ENCODE peak calls at places on chromosomes 5 and 9, in ten cellular contexts. L is esophagus muscularis mucosa; Y is EL; K is T1000; J is HCEC 1CT; F is memory B cell; U is stimulated activated CD8-positive, alpha-beta memory T cell treated with anti-CD3 and anti-CD28 coated beads, Interleukin-4, amount 100 ng/mL, for 1 hour; E is hippocampal formation; O is RCC 7860; W is H7. P is an unnamed sample.
A peak's percentile ranks its signal among the peaks of the same experiment; 100 is the strongest.

GRCh38 chr9:69857131-69857530 is 36.5 kb downstream of the CFAP95 start:
- DNase-seq in Y (peak; percentile 91), F (no peak), E (no peak), J (peak; percentile 80), W (no peak), U (no peak), K (no peak), L (no peak), O (peak; percentile 63), P (no peak)

GRCh38 chr5:73451218-73452130 is 2.9 kb upstream of the FOXD1 start:
- DNase-seq in E (no peak), W (peak; percentile 82), F (no peak), J (peak; percentile 57), U (peak; percentile 37), L (no peak), O (no peak), K (peak; percentile 66), Y (peak; percentile 70), P (peak; percentile 71)

GRCh38 chr9:38183994-38184568 is 115.1 kb upstream of the SHB start:
- DNase-seq in K (no peak), J (peak; percentile 39), U (no peak), L (no peak), Y (peak; percentile 17), W (no peak), O (no peak), E (no peak), F (no peak), P (no peak)

GRCh38 chr9:132826576-132827365 is 51.3 kb downstream of the AK8 start:
- DNase-seq in O (no peak), F (no peak), E (no peak), Y (no peak), U (no peak), L (no peak), K (no peak), J (no peak), W (no peak), P (no peak)

GRCh38 chr9:114008667-114009410 is 69.3 kb downstream of the AMBP start:
- DNase-seq in K (no peak), U (no peak), E (no peak), O (no peak), Y (no peak), J (no peak), F (no peak), L (peak; percentile 82), W (no peak), P (no peak)

GRCh38 chr5:142486581-142486980 is 161.8 kb upstream of the SPRY4 start:
- DNase-seq in Y (peak; percentile 63), J (peak; percentile 89), K (no peak), W (no peak), F (no peak), E (no peak), U (no peak), L (no peak), O (no peak), P (no peak)

GRCh38 chr9:4356306-4356705 is 56.4 kb upstream of the GLIS3 start:
- DNase-seq in L (no peak), O (no peak), W (no peak), Y (no peak), U (no peak), J (no peak), E (no peak), K (no peak), F (no peak), P (no peak)

GRCh38 chr5:151224372-151224771 is 480 bp upstream of the CCDC69 start:
- DNase-seq in K (no peak), J (no peak), F (peak; percentile 43), Y (no peak), W (no peak), U (no peak), E (no peak), L (no peak), O (no peak), P (no peak)

GRCh38 chr5:137205237-137205636 is 293.9 kb downstream of the SPOCK1 start:
- DNase-seq in O (peak; percentile 9), J (no peak), Y (no peak), U (no peak), K (no peak), W (no peak), F (no peak), E (no peak), L (no peak), P (no peak)

GRCh38 chr9:134466869-134467616 is 140.8 kb downstream of the RXRA start:
- DNase-seq in U (no peak), E (no peak), O (no peak), Y (no peak), F (no peak), L (no peak), W (peak; percentile 77), J (no peak), K (no peak), P (no peak)

GRCh38 chr9:14311940-14312572 is 1.9 kb downstream of the NFIB start:
- DNase-seq in E (no peak), J (no peak), K (no peak), U (no peak), Y (no peak), W (no peak), O (no peak), L (no peak), F (no peak), P (no peak)

GRCh38 chr5:141757402-141757801 is 75.4 kb upstream of the ARAP3 start:
- DNase-seq in K (no peak), J (peak; percentile 35), F (no peak), U (no peak), L (no peak), Y (peak; percentile 42), W (peak; percentile 87), E (no peak), O (peak; percentile 8), P (no peak)

GRCh38 chr5:33944543-33945132 is 8.5 kb downstream of the RXFP3 start:
- DNase-seq in Y (no peak), L (no peak), U (no peak), K (no peak), F (no peak), E (no peak), J (no peak), W (no peak), O (no peak), P (no peak)

GRCh38 chr9:80378669-80379293 is 807.0 kb downstream of the TLE4 start:
- DNase-seq in L (no peak), E (peak; percentile 4), Y (no peak), K (no peak), F (no peak), W (no peak), J (no peak), O (no peak), U (no peak), P (no peak)